ENCODE peak calls at places on chromosomes 16 and 17, in seven cellular contexts. F is GM10248; W is GM13976; P is fibroblast of the conjunctiva; Q is activated CD4-positive, alpha-beta T cell treated with anti-CD3 and anti-CD28 coated beads, Interleukin-2, amount 10 ng/mL, durations not matched to agents 7 days and 5 days; X is Caki2; T is H4. M is an unnamed sample.
A peak's percentile ranks its signal among the peaks of the same experiment; 100 is the strongest.

GRCh38 chr17:65085397-65085796 is 28.9 kb upstream of the GNA13 start:
- DNase-seq in F (no peak), W (no peak), P (no peak), Q (no peak), X (no peak), T (no peak), M (no peak)

GRCh38 chr16:77974883-77975282 is 47.5 kb upstream of the CLEC3A start:
- DNase-seq in F (no peak), W (no peak), P (no peak), Q (peak; percentile 17), X (no peak), T (peak; percentile 11), M (no peak)

GRCh38 chr17:40121191-40121885 is 433 bp upstream of the MSL1 start:
- DNase-seq in F (peak; percentile 50), W (peak; percentile 69), P (no peak), Q (no peak), X (peak; percentile 57), T (no peak), M (peak; percentile 86)

GRCh38 chr17:67030641-67031040 is 13.7 kb upstream of the CACNG1 start:
- DNase-seq in F (no peak), W (no peak), P (no peak), Q (no peak), X (no peak), T (no peak), M (no peak)

GRCh38 chr17:67412057-67412456 is 35.0 kb downstream of the PITPNC1 start:
- DNase-seq in F (no peak), W (no peak), P (no peak), Q (no peak), X (no peak), T (no peak), M (no peak)

GRCh38 chr17:40091691-40092397 is 8.5 kb downstream of the NR1D1 start:
- DNase-seq in F (no peak), W (no peak), P (no peak), Q (no peak), X (no peak), T (no peak), M (no peak)

GRCh38 chr17:47945529-47946508 is 4.4 kb downstream of the PNPO start:
- DNase-seq in F (no peak), W (no peak), P (no peak), Q (no peak), X (no peak), T (no peak), M (no peak)

GRCh38 chr17:79939755-79940154 is 95.9 kb downstream of the TBC1D16 start:
- DNase-seq in F (no peak), W (no peak), P (no peak), Q (no peak), X (no peak), T (no peak), M (no peak)

GRCh38 chr17:7241783-7242716 is at the start of gene GABARAP:
- DNase-seq in F (peak; percentile 79), W (peak; percentile 81), P (peak; percentile 72), Q (peak; percentile 93), X (peak; percentile 82), T (peak; percentile 82), M (peak; percentile 99)

GRCh38 chr16:88295526-88296436 is 87.0 kb upstream of the ZNF469 start:
- DNase-seq in F (no peak), W (no peak), P (no peak), Q (no peak), X (no peak), T (no peak), M (no peak)

GRCh38 chr17:76000016-76000754 is 470 bp upstream of the CDK3 start:
- DNase-seq in F (peak; percentile 81), W (peak; percentile 90), P (no peak), Q (peak; percentile 71), X (no peak), T (no peak), M (no peak)

GRCh38 chr17:27597188-27597580 is 33.8 kb upstream of the LGALS9 start:
- DNase-seq in F (no peak), W (no peak), P (no peak), Q (no peak), X (no peak), T (no peak), M (peak; percentile 59)

GRCh38 chr16:4496305-4496704 is 20.1 kb downstream of the HMOX2 start:
- DNase-seq in F (no peak), W (no peak), P (no peak), Q (no peak), X (peak; percentile 88), T (peak; percentile 37), M (no peak)

GRCh38 chr17:49132699-49133364 is at the start of gene B4GALNT2:
- DNase-seq in F (no peak), W (peak; percentile 39), P (no peak), Q (peak; percentile 9), X (peak; percentile 65), T (no peak), M (no peak)

GRCh38 chr16:86509759-86510464 is 415 bp upstream of the FOXF1 start:
- DNase-seq in F (no peak), W (no peak), P (peak; percentile 75), Q (no peak), X (peak; percentile 73), T (peak; percentile 95), M (no peak)

GRCh38 chr17:56779898-56780777 is 53.6 kb downstream of the C17orf67 start:
- DNase-seq in F (peak; percentile 88), W (peak; percentile 91), P (peak; percentile 27), Q (peak; percentile 84), X (peak; percentile 73), T (peak; percentile 67), M (peak; percentile 93)

GRCh38 chr16:8713635-8714097 is 39.2 kb downstream of the ABAT start:
- DNase-seq in F (no peak), W (no peak), P (no peak), Q (no peak), X (no peak), T (no peak), M (no peak)

GRCh38 chr16:50731130-50731988 is 10.5 kb upstream of the CYLD start:
- DNase-seq in F (no peak), W (no peak), P (no peak), Q (peak; percentile 44), X (no peak), T (no peak), M (no peak)

GRCh38 chr17:82867763-82868325 is 28.0 kb upstream of the ZNF750 start:
- DNase-seq in F (no peak), W (no peak), P (no peak), Q (no peak), X (no peak), T (no peak), M (peak; percentile 71)

GRCh38 chr16:73672135-73672534 is 624.2 kb upstream of the ZFHX3 start:
- DNase-seq in F (no peak), W (no peak), P (no peak), Q (no peak), X (no peak), T (no peak), M (no peak)

GRCh38 chr17:59530561-59530960 is 34.8 kb upstream of the DHX40 start:
- DNase-seq in F (no peak), W (no peak), P (no peak), Q (no peak), X (no peak), T (no peak), M (no peak)

GRCh38 chr16:28182183-28182582 is 29.6 kb downstream of the XPO6 start:
- DNase-seq in F (no peak), W (no peak), P (no peak), Q (peak; percentile 30), X (no peak), T (no peak), M (no peak)

GRCh38 chr17:35588196-35588920 is 1.2 kb downstream of the AP2B1 start:
- DNase-seq in F (peak; percentile 36), W (peak; percentile 35), P (no peak), Q (no peak), X (peak; percentile 81), T (peak; percentile 72), M (no peak)

M was measured in posterior vena cava.